ENCODE peak calls at places on chromosomes 7 and 10, in four cellular contexts. B is transverse colon, F is WERI-Rb-1, Y is spleen. T is an unnamed sample.

GRCh38 chr7:116628971-116629586 is 42.9 kb upstream of the MET start:
- DNase-seq in F (no peak), B (peak; percentile 42), Y (no peak), T (peak; percentile 52)

GRCh38 chr10:20085115-20085514 is 268.9 kb downstream of the PLXDC2 start:
- DNase-seq in Y (no peak), F (no peak), B (no peak), T (no peak)

GRCh38 chr10:59079386-59080226 is 96.8 kb upstream of the PHYHIPL start:
- DNase-seq in Y (no peak), F (no peak), B (no peak), T (no peak)

GRCh38 chr7:154953006-154953684 is 49.8 kb downstream of the PAXIP1 start:
- DNase-seq in Y (peak; percentile 86), F (peak; percentile 68), B (peak; percentile 70), T (peak; percentile 56)

GRCh38 chr10:29469481-29470354 is 165.1 kb downstream of the SVIL start:
- DNase-seq in B (no peak), F (no peak), Y (no peak), T (peak; percentile 37)

GRCh38 chr10:89537361-89537760 is 2.0 kb upstream of the SLC16A12 start:
- DNase-seq in Y (no peak), B (no peak), F (no peak), T (no peak)

GRCh38 chr10:117543245-117543998 is 876 bp downstream of the EMX2 start:
- DNase-seq in Y (peak; percentile 73), F (peak; percentile 44), B (no peak), T (peak; percentile 79)

GRCh38 chr10:6473430-6473829 is 106.6 kb downstream of the PRKCQ start:
- DNase-seq in Y (no peak), B (peak; percentile 9), F (no peak), T (no peak)

GRCh38 chr7:131605280-131605878 is 49.0 kb upstream of the PODXL start:
- DNase-seq in Y (no peak), B (no peak), F (no peak), T (no peak)

GRCh38 chr7:50560865-50561351 is 4.3 kb downstream of the DDC start:
- DNase-seq in Y (no peak), B (no peak), F (peak; percentile 30), T (no peak)

GRCh38 chr10:110533149-110533548 is 34.3 kb upstream of the SMC3 start:
- DNase-seq in B (no peak), Y (no peak), F (peak; percentile 78), T (no peak)

GRCh38 chr7:128103498-128104108 is 72.4 kb upstream of the LRRC4 start:
- DNase-seq in F (no peak), Y (peak; percentile 93), B (no peak), T (peak; percentile 65)

GRCh38 chr10:104589871-104590270 is 51.2 kb upstream of the SORCS3 start:
- DNase-seq in F (no peak), Y (no peak), B (no peak), T (no peak)

GRCh38 chr10:93548376-93549071 is 17.9 kb upstream of the FFAR4 start:
- DNase-seq in F (no peak), Y (no peak), B (no peak), T (no peak)

GRCh38 chr10:36880898-36881297 is 244.5 kb upstream of the ANKRD30A start:
- DNase-seq in B (no peak), Y (no peak), F (no peak), T (no peak)

DNA sequence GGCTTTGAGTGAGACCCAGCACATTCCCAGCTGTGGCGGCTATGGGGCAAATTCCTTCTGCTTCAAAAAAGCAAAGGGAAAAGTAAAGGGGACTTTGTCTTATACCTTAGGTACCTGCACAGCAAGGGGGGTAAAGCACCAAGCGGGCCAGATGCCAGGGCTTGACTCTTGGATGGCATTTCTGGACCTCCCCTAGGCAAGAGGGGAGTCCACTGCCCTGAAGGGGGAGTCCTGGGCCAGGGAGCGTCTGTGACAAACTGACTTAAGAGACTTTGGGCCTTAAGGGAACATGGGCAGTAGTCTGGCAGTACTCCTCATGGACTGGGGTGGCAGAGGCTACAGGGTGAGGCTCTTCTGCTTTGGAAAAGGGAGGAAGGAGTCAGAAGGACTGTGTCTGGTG is 16.1 kb upstream of the FOXI2 start:
- DNase-seq in F (no peak), B (no peak), Y (no peak), T (no peak)
- TF ChIP-seq CTCF in F (no peak), B (no peak), Y (no peak), T (no peak)

GRCh38 chr7:134761206-134761786 is 18.1 kb upstream of the CALD1 start:
- DNase-seq in F (no peak), Y (no peak), B (no peak), T (no peak)
- H3K27ac ChIP-seq in F (no peak overlapping the region), Y (no peak overlapping the region), B (peak overlapping the region; percentile 29), T (no peak overlapping the region)

GRCh38 chr10:84097787-84098353 is 41.4 kb upstream of the GHITM start:
- DNase-seq in Y (no peak), F (no peak), B (no peak), T (no peak)
- TF ChIP-seq CTCF in Y (peak; percentile 32), F (peak; percentile 45), B (no peak), T (no peak)

DNA sequence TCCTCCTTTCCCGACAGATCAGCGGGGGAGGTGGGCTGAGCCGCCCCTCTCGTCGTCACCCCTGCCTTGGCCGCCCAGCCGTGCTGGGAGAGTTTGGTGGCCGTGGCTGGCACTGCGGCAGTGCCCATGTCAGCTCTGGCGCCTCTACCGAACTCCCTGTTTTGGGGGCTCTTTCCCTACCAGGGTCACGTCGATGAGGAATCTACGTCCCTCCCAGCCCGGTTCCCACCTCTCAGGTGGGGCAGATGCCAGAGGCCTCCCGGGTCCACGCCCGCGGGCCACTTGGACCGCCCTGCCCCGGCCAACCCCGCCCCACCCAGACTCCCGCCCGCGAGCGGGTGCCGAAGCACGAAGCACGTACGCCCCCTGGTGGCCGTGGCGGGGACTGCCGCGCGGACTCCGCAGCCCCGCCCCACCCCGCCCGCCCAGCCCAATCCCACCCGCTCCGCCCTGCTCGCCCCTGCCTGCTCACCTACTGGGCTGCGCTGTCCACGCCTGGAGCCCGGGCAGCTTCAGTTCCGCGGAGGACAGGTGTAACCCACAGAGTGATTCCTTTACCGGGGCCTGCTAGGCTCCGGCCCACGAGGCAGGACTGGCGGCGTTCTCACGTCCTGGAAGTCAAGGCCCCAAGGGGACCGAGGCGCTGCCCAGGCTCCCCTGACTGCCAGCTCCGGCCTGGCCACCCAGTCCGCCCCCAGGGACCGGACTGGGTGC is 127.0 kb downstream of the UBE2H start:
- DNase-seq in F (peak; percentile 91), Y (peak; percentile 99), B (peak; percentile 92), T (peak; percentile 100)
- H3K27ac ChIP-seq in F (peak overlapping the region; percentile 87), Y (no peak overlapping the region), B (peak overlapping the region; percentile 74), T (peak overlapping the region; percentile 75)

GRCh38 chr10:82796510-82796909 is 921.5 kb downstream of the NRG3 start:
- DNase-seq in B (no peak), F (no peak), Y (no peak), T (no peak)
- TF ChIP-seq CTCF in B (no peak), F (peak; percentile 12), Y (no peak), T (no peak)